ENCODE peak calls at places on chromosomes 11 and 22, in eight cellular contexts. One of them, this sample, is unnamed.

GRCh38 chr11:72787262-72788104 is 6.4 kb downstream of the STARD10 start:
- DNase-seq in SW480: peak; percentile 94
- DNase-seq in effector memory CD8-positive, alpha-beta T cell: no peak
- DNase-seq in stimulated activated CD8-positive, alpha-beta memory T cell treated with anti-CD3 and anti-CD28 coated beads, Interleukin-7, amount 100 ng/mL, for 1 hour: no peak
- DNase-seq in stimulated activated CD4-positive, alpha-beta T cell treated with anti-CD3 and anti-CD28 coated beads, TNF-alpha, amount 100 ng/mL, for 24 hours: no peak
- DNase-seq in non-pigmented ciliary epithelial cell: no peak
- DNase-seq in activated CD4-positive, alpha-beta T cell treated with anti-CD3 and anti-CD28 coated beads, Interleukin-2, amount 10 ng/mL, durations not matched to agents 7 days and 5 days: peak; percentile 26
- DNase-seq in GM23248: no peak
- DNase-seq in this sample: peak; percentile 97

GRCh38 chr11:86740628-86741488 is 59.5 kb upstream of the PRSS23 start:
- DNase-seq in SW480: peak; percentile 92
- DNase-seq in effector memory CD8-positive, alpha-beta T cell: no peak
- DNase-seq in stimulated activated CD8-positive, alpha-beta memory T cell treated with anti-CD3 and anti-CD28 coated beads, Interleukin-7, amount 100 ng/mL, for 1 hour: no peak
- DNase-seq in stimulated activated CD4-positive, alpha-beta T cell treated with anti-CD3 and anti-CD28 coated beads, TNF-alpha, amount 100 ng/mL, for 24 hours: no peak
- DNase-seq in non-pigmented ciliary epithelial cell: peak; percentile 93
- DNase-seq in activated CD4-positive, alpha-beta T cell treated with anti-CD3 and anti-CD28 coated beads, Interleukin-2, amount 10 ng/mL, durations not matched to agents 7 days and 5 days: no peak
- DNase-seq in GM23248: peak; percentile 98
- DNase-seq in this sample: peak; percentile 89

GRCh38 chr11:27553186-27553585 is 46.6 kb upstream of the LIN7C start:
- DNase-seq in SW480: peak; percentile 37
- DNase-seq in effector memory CD8-positive, alpha-beta T cell: no peak
- DNase-seq in stimulated activated CD8-positive, alpha-beta memory T cell treated with anti-CD3 and anti-CD28 coated beads, Interleukin-7, amount 100 ng/mL, for 1 hour: no peak
- DNase-seq in stimulated activated CD4-positive, alpha-beta T cell treated with anti-CD3 and anti-CD28 coated beads, TNF-alpha, amount 100 ng/mL, for 24 hours: no peak
- DNase-seq in non-pigmented ciliary epithelial cell: no peak
- DNase-seq in activated CD4-positive, alpha-beta T cell treated with anti-CD3 and anti-CD28 coated beads, Interleukin-2, amount 10 ng/mL, durations not matched to agents 7 days and 5 days: no peak
- DNase-seq in GM23248: peak; percentile 65
- DNase-seq in this sample: no peak

GRCh38 chr22:41411021-41411851 is 29.5 kb downstream of the TEF start:
- DNase-seq in SW480: no peak
- DNase-seq in effector memory CD8-positive, alpha-beta T cell: no peak
- DNase-seq in stimulated activated CD8-positive, alpha-beta memory T cell treated with anti-CD3 and anti-CD28 coated beads, Interleukin-7, amount 100 ng/mL, for 1 hour: no peak
- DNase-seq in stimulated activated CD4-positive, alpha-beta T cell treated with anti-CD3 and anti-CD28 coated beads, TNF-alpha, amount 100 ng/mL, for 24 hours: no peak
- DNase-seq in non-pigmented ciliary epithelial cell: no peak
- DNase-seq in activated CD4-positive, alpha-beta T cell treated with anti-CD3 and anti-CD28 coated beads, Interleukin-2, amount 10 ng/mL, durations not matched to agents 7 days and 5 days: no peak
- DNase-seq in GM23248: peak; percentile 14
- DNase-seq in this sample: no peak

GRCh38 chr11:134514354-134514951 is 102.4 kb upstream of the B3GAT1 start:
- DNase-seq in SW480: no peak
- DNase-seq in effector memory CD8-positive, alpha-beta T cell: no peak
- DNase-seq in stimulated activated CD8-positive, alpha-beta memory T cell treated with anti-CD3 and anti-CD28 coated beads, Interleukin-7, amount 100 ng/mL, for 1 hour: no peak
- DNase-seq in stimulated activated CD4-positive, alpha-beta T cell treated with anti-CD3 and anti-CD28 coated beads, TNF-alpha, amount 100 ng/mL, for 24 hours: no peak
- DNase-seq in non-pigmented ciliary epithelial cell: no peak
- DNase-seq in activated CD4-positive, alpha-beta T cell treated with anti-CD3 and anti-CD28 coated beads, Interleukin-2, amount 10 ng/mL, durations not matched to agents 7 days and 5 days: no peak
- DNase-seq in GM23248: no peak
- DNase-seq in this sample: peak; percentile 44

GRCh38 chr11:2314136-2314524 is 12.3 kb downstream of the TSPAN32 start:
- DNase-seq in SW480: no peak
- DNase-seq in effector memory CD8-positive, alpha-beta T cell: no peak
- DNase-seq in stimulated activated CD8-positive, alpha-beta memory T cell treated with anti-CD3 and anti-CD28 coated beads, Interleukin-7, amount 100 ng/mL, for 1 hour: no peak
- DNase-seq in stimulated activated CD4-positive, alpha-beta T cell treated with anti-CD3 and anti-CD28 coated beads, TNF-alpha, amount 100 ng/mL, for 24 hours: no peak
- DNase-seq in non-pigmented ciliary epithelial cell: no peak
- DNase-seq in activated CD4-positive, alpha-beta T cell treated with anti-CD3 and anti-CD28 coated beads, Interleukin-2, amount 10 ng/mL, durations not matched to agents 7 days and 5 days: no peak
- DNase-seq in GM23248: no peak
- DNase-seq in this sample: no peak

GRCh38 chr22:49678137-49678841 is 149.4 kb downstream of the BRD1 start:
- DNase-seq in SW480: no peak
- DNase-seq in effector memory CD8-positive, alpha-beta T cell: no peak
- DNase-seq in stimulated activated CD8-positive, alpha-beta memory T cell treated with anti-CD3 and anti-CD28 coated beads, Interleukin-7, amount 100 ng/mL, for 1 hour: no peak
- DNase-seq in stimulated activated CD4-positive, alpha-beta T cell treated with anti-CD3 and anti-CD28 coated beads, TNF-alpha, amount 100 ng/mL, for 24 hours: no peak
- DNase-seq in non-pigmented ciliary epithelial cell: no peak
- DNase-seq in activated CD4-positive, alpha-beta T cell treated with anti-CD3 and anti-CD28 coated beads, Interleukin-2, amount 10 ng/mL, durations not matched to agents 7 days and 5 days: no peak
- DNase-seq in GM23248: no peak
- DNase-seq in this sample: peak; percentile 31

GRCh38 chr11:6476571-6476970 is 2.8 kb upstream of the TRIM3 start:
- DNase-seq in SW480: no peak
- DNase-seq in effector memory CD8-positive, alpha-beta T cell: no peak
- DNase-seq in stimulated activated CD8-positive, alpha-beta memory T cell treated with anti-CD3 and anti-CD28 coated beads, Interleukin-7, amount 100 ng/mL, for 1 hour: no peak
- DNase-seq in stimulated activated CD4-positive, alpha-beta T cell treated with anti-CD3 and anti-CD28 coated beads, TNF-alpha, amount 100 ng/mL, for 24 hours: no peak
- DNase-seq in non-pigmented ciliary epithelial cell: no peak
- DNase-seq in activated CD4-positive, alpha-beta T cell treated with anti-CD3 and anti-CD28 coated beads, Interleukin-2, amount 10 ng/mL, durations not matched to agents 7 days and 5 days: no peak
- DNase-seq in GM23248: no peak
- DNase-seq in this sample: peak; percentile 55

GRCh38 chr11:46675288-46675851 is 25.0 kb downstream of the ARHGAP1 start:
- DNase-seq in SW480: no peak
- DNase-seq in effector memory CD8-positive, alpha-beta T cell: no peak
- DNase-seq in stimulated activated CD8-positive, alpha-beta memory T cell treated with anti-CD3 and anti-CD28 coated beads, Interleukin-7, amount 100 ng/mL, for 1 hour: no peak
- DNase-seq in stimulated activated CD4-positive, alpha-beta T cell treated with anti-CD3 and anti-CD28 coated beads, TNF-alpha, amount 100 ng/mL, for 24 hours: no peak
- DNase-seq in non-pigmented ciliary epithelial cell: no peak
- DNase-seq in activated CD4-positive, alpha-beta T cell treated with anti-CD3 and anti-CD28 coated beads, Interleukin-2, amount 10 ng/mL, durations not matched to agents 7 days and 5 days: no peak
- DNase-seq in GM23248: peak; percentile 92
- DNase-seq in this sample: peak; percentile 58

GRCh38 chr11:134482128-134482527 is 70.1 kb upstream of the B3GAT1 start:
- DNase-seq in SW480: no peak
- DNase-seq in effector memory CD8-positive, alpha-beta T cell: no peak
- DNase-seq in stimulated activated CD8-positive, alpha-beta memory T cell treated with anti-CD3 and anti-CD28 coated beads, Interleukin-7, amount 100 ng/mL, for 1 hour: no peak
- DNase-seq in stimulated activated CD4-positive, alpha-beta T cell treated with anti-CD3 and anti-CD28 coated beads, TNF-alpha, amount 100 ng/mL, for 24 hours: no peak
- DNase-seq in non-pigmented ciliary epithelial cell: no peak
- DNase-seq in activated CD4-positive, alpha-beta T cell treated with anti-CD3 and anti-CD28 coated beads, Interleukin-2, amount 10 ng/mL, durations not matched to agents 7 days and 5 days: no peak
- DNase-seq in GM23248: no peak
- DNase-seq in this sample: peak; percentile 4

GRCh38 chr22:45608763-45609180 is 62.9 kb upstream of the ATXN10 start:
- DNase-seq in SW480: peak; percentile 69
- DNase-seq in effector memory CD8-positive, alpha-beta T cell: peak; percentile 21
- DNase-seq in stimulated activated CD8-positive, alpha-beta memory T cell treated with anti-CD3 and anti-CD28 coated beads, Interleukin-7, amount 100 ng/mL, for 1 hour: no peak
- DNase-seq in stimulated activated CD4-positive, alpha-beta T cell treated with anti-CD3 and anti-CD28 coated beads, TNF-alpha, amount 100 ng/mL, for 24 hours: no peak
- DNase-seq in non-pigmented ciliary epithelial cell: peak; percentile 82
- DNase-seq in activated CD4-positive, alpha-beta T cell treated with anti-CD3 and anti-CD28 coated beads, Interleukin-2, amount 10 ng/mL, durations not matched to agents 7 days and 5 days: peak; percentile 30
- DNase-seq in GM23248: peak; percentile 94
- DNase-seq in this sample: no peak

GRCh38 chr11:124799384-124800225 is 601 bp downstream of the MSANTD2 start:
- DNase-seq in SW480: peak; percentile 38
- DNase-seq in effector memory CD8-positive, alpha-beta T cell: peak; percentile 30
- DNase-seq in stimulated activated CD8-positive, alpha-beta memory T cell treated with anti-CD3 and anti-CD28 coated beads, Interleukin-7, amount 100 ng/mL, for 1 hour: no peak
- DNase-seq in stimulated activated CD4-positive, alpha-beta T cell treated with anti-CD3 and anti-CD28 coated beads, TNF-alpha, amount 100 ng/mL, for 24 hours: no peak
- DNase-seq in non-pigmented ciliary epithelial cell: no peak
- DNase-seq in activated CD4-positive, alpha-beta T cell treated with anti-CD3 and anti-CD28 coated beads, Interleukin-2, amount 10 ng/mL, durations not matched to agents 7 days and 5 days: peak; percentile 47
- DNase-seq in GM23248: peak; percentile 69
- DNase-seq in this sample: peak; percentile 78

GRCh38 chr11:14500181-14500651 is 605 bp upstream of the COPB1 start:
- DNase-seq in SW480: peak; percentile 69
- DNase-seq in effector memory CD8-positive, alpha-beta T cell: peak; percentile 41
- DNase-seq in stimulated activated CD8-positive, alpha-beta memory T cell treated with anti-CD3 and anti-CD28 coated beads, Interleukin-7, amount 100 ng/mL, for 1 hour: peak; percentile 17
- DNase-seq in stimulated activated CD4-positive, alpha-beta T cell treated with anti-CD3 and anti-CD28 coated beads, TNF-alpha, amount 100 ng/mL, for 24 hours: peak; percentile 11
- DNase-seq in non-pigmented ciliary epithelial cell: peak; percentile 31
- DNase-seq in activated CD4-positive, alpha-beta T cell treated with anti-CD3 and anti-CD28 coated beads, Interleukin-2, amount 10 ng/mL, durations not matched to agents 7 days and 5 days: peak; percentile 66
- DNase-seq in GM23248: peak; percentile 82
- DNase-seq in this sample: peak; percentile 60

This sample was measured in endodermal cell.